ENCODE peak calls at places on chromosomes 1 and 21, in nine cellular contexts. I, E, B, T, R, N, K, Z and V are unnamed samples. For H3K4me1 and H3K9me3, the result is how much of the 10 kb centered on the place peaks cover.

GRCh38 chr21:31298618-31299269 is 45.3 kb downstream of the TIAM1 start:
- DNase-seq in I (no peak), E (no peak), B (no peak), T (no peak), R (no peak), N (no peak), K (no peak), Z (no peak), V (no peak)

GRCh38 chr1:38551318-38551717 is 308.3 kb downstream of the RRAGC start:
- DNase-seq in I (no peak), E (no peak), B (no peak), T (no peak), R (no peak), N (no peak), K (no peak), Z (no peak), V (no peak)

GRCh38 chr1:34500451-34500850 is 254.4 kb upstream of the GJB5 start:
- DNase-seq in I (no peak), E (no peak), B (no peak), T (peak), R (peak), N (no peak), K (no peak), Z (no peak), V (no peak)

GRCh38 chr1:9689011-9689706 is 37.6 kb downstream of the PIK3CD start:
- DNase-seq in I (peak), E (peak), B (peak), T (peak), R (peak), N (peak), K (peak), Z (peak), V (peak)

GRCh38 chr1:238710697-238711096 is 675.7 kb upstream of the CHRM3 start:
- DNase-seq in I (no peak), E (no peak), B (no peak), T (no peak), R (no peak), N (no peak), K (no peak), Z (no peak), V (no peak)

GRCh38 chr1:88916883-88917282 is 25.5 kb upstream of the GTF2B start:
- DNase-seq in I (no peak), E (no peak), B (no peak), T (no peak), R (no peak), N (no peak), K (no peak), Z (no peak), V (no peak)

GRCh38 chr1:114258074-114258473 is 104.4 kb upstream of the SYT6 start:
- DNase-seq in I (no peak), E (no peak), B (no peak), T (no peak), R (no peak), N (no peak), K (no peak), Z (no peak), V (no peak)

GRCh38 chr1:189538271-189538670 is 939.4 kb downstream of the BRINP3 start:
- DNase-seq in I (no peak), E (no peak), B (no peak), T (no peak), R (no peak), N (no peak), K (no peak), Z (no peak), V (no peak)

GRCh38 chr1:6118415-6118814 is 61.7 kb downstream of the CHD5 start:
- DNase-seq in I (no peak), E (no peak), B (no peak), T (no peak), R (no peak), N (no peak), K (no peak), Z (no peak), V (no peak)

GRCh38 chr21:36237441-36237840 is 80.8 kb downstream of the DOP1B start:
- DNase-seq in I (no peak), E (no peak), B (no peak), T (no peak), R (no peak), N (no peak), K (no peak), Z (no peak), V (no peak)

GRCh38 chr1:41366428-41367101 is 5.3 kb downstream of the FOXO6 start:
- DNase-seq in I (no peak), E (peak), B (no peak), T (no peak), R (peak), N (no peak), K (peak), Z (no peak), V (peak)

GRCh38 chr1:41365772-41366427 is 4.7 kb downstream of the FOXO6 start:
- DNase-seq in I (no peak), E (no peak), B (no peak), T (peak), R (peak), N (no peak), K (no peak), Z (no peak), V (peak)

GRCh38 chr1:41363632-41364320 is 2.5 kb downstream of the FOXO6 start:
- DNase-seq in I (peak), E (no peak), B (no peak), T (peak), R (no peak), N (no peak), K (no peak), Z (no peak), V (no peak)

GRCh38 chr1:41364444-41365319 is 3.4 kb downstream of the FOXO6 start:
- DNase-seq in I (no peak), E (no peak), B (no peak), T (peak), R (no peak), N (no peak), K (no peak), Z (no peak), V (no peak)

DNA sequence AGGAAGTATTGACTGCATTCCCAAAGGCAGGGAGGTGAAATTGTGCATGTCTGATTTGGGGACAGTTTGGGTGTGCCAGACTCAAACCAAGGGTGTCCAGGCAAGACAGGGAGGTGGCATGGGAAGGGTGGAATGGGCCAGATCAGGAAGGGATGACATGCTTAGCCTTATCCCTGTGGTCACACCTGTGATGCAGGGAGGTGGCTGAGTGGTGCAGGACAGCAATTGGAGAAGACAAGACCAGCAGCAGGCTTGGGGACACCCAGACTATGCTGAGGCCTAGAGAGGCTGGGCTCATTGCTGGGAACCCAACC is 4.0 kb downstream of the FOXO6 start:
- DNase-seq in I (no peak), E (no peak), B (no peak), T (peak), R (no peak), N (no peak), K (no peak), Z (no peak), V (no peak)
- H3K27ac ChIP-seq in I (no peak), E (no peak), B (no peak), T (no peak), R (no peak), N (no peak), K (peak), Z (no peak), V (no peak)

GRCh38 chr1:24319962-24320361 is 805 bp downstream of the GRHL3 start:
- DNase-seq in I (no peak), E (no peak), B (no peak), T (no peak), R (no peak), N (no peak), K (no peak), Z (no peak), V (no peak)

GRCh38 chr1:24321712-24322635 is 2.8 kb downstream of the GRHL3 start:
- DNase-seq in I (peak), E (peak), B (peak), T (peak), R (peak), N (peak), K (peak), Z (peak), V (peak)

GRCh38 chr1:24322636-24323177 is 3.5 kb downstream of the GRHL3 start:
- DNase-seq in I (no peak), E (no peak), B (no peak), T (no peak), R (no peak), N (no peak), K (no peak), Z (no peak), V (no peak)

GRCh38 chr1:24318988-24319863 is at the start of gene GRHL3:
- DNase-seq in I (peak), E (peak), B (no peak), T (no peak), R (no peak), N (peak), K (no peak), Z (no peak), V (peak)

DNA sequence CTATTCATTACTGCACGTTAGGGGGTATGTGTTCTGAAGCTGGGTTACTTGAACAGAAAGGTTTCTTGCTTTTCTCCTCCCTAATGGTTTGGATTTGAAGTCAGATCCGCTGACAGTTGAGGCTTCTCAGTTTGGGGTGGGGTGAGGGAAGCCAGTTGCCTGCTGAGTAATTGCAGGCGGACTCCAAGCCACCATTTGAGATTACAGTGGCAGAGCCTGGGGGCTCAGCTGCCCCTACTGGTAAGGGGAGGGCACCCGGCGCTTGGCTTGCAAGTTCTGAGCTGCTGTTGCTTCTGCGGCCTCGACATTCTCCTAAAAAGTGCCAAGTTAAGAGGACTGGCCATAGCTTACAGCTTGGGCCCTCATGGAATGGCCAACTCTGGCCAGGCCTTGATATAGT is 2.0 kb downstream of the GRHL3 start:
- DNase-seq in I (no peak), E (no peak), B (no peak), T (no peak), R (peak), N (no peak), K (no peak), Z (no peak), V (no peak)
- H3K4me1 ChIP-seq in I (under half), E (under half), B (half or more), T (under half), R (under half), N (under half), K (under half), Z (under half), V (under half)

GRCh38 chr21:23021481-23021880 is 2023.3 kb downstream of the NCAM2 start:
- DNase-seq in I (no peak), E (no peak), B (no peak), T (no peak), R (no peak), N (no peak), K (no peak), Z (peak), V (no peak)

GRCh38 chr21:23016617-23017016 is 2018.4 kb downstream of the NCAM2 start:
- DNase-seq in I (no peak), E (no peak), B (no peak), T (no peak), R (peak), N (no peak), K (no peak), Z (no peak), V (no peak)

GRCh38 chr21:23017989-23018388 is 2019.8 kb downstream of the NCAM2 start:
- DNase-seq in I (no peak), E (no peak), B (no peak), T (no peak), R (no peak), N (no peak), K (no peak), Z (no peak), V (no peak)

GRCh38 chr21:23026878-23027277 is 2028.7 kb downstream of the NCAM2 start:
- DNase-seq in I (no peak), E (no peak), B (no peak), T (no peak), R (no peak), N (no peak), K (no peak), Z (no peak), V (no peak)

DNA sequence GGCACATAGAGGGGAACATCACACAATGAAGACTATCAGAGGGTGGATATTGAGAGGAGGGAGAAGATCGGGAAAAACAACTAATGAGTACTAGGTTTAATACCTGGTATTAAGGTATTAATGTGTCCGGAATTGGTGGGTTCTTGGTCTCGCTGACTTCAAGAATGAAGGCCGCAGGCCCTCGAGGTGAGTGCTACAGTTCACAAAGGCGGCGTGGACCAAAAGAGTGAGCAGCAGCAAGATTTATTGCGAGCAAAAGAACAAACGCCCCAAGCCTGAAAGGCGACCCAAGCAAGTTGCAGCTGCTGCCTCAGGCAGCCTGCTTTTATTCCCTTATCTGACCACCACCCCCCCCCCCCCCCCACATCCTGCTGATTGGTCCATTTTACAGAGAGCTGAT is 2022.8 kb downstream of the NCAM2 start:
- DNase-seq in I (no peak), E (no peak), B (no peak), T (no peak), R (no peak), N (no peak), K (no peak), Z (no peak), V (no peak)
- H3K9me3 ChIP-seq in I (under half), E (under half), B (under half), T (under half), R (under half), N (under half), K (under half), Z (under half), V (under half)

GRCh38 chr1:162904579-162904978 is 43.6 kb upstream of the CCDC190 start:
- DNase-seq in I (no peak), E (no peak), B (no peak), T (peak), R (no peak), N (no peak), K (no peak), Z (no peak), V (no peak)
- H3K27ac ChIP-seq in I (no peak), E (no peak), B (no peak), T (peak), R (no peak), N (no peak), K (peak), Z (peak), V (no peak)

DNA sequence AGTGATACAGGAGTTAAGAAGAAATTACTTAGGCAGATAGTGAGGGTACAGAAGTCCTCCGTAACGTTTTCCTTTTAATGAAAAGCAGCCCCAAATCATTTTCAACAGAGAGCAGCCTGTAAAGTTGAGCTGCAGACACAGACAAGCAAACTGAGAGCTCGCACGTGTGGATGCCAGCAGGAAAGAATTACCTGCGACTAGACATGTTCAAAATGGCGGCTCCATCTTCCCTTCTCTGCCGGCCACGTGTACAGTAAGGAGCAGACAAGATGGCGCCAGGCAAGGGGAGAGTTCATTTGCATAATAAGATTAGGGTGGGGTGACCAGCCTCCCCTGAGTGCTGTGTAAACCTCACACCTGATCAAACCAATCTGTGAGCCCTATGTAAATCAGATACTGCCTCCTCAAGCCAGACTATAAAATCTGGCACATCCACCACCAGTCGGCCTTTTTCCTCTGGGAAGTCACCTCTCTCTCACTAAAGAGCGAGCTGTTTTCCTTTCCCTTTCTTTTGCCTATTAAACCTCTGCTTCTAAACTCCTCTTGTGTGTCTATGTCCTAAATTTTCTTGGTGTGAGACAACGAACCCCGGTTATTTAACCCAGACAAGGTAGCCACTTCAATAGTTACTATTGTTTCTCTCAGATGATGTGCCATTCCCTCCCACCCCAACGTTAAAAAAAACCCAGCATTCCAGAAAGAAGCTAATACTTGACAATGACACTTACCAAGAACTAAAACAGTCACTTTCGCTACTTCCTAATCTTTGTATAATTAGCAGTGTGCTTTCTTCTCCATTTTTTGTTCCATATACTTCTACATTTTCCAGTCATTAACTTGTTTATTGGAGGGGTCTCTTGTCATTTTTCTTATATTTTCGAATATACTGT is 27.4 kb downstream of the DUSP10 start:
- DNase-seq in I (no peak), E (no peak), B (no peak), T (no peak), R (no peak), N (no peak), K (no peak), Z (no peak), V (no peak)
- H3K4me1 ChIP-seq in I (under half), E (half or more), B (under half), T (under half), R (half or more), N (under half), K (under half), Z (under half), V (under half)

DNA sequence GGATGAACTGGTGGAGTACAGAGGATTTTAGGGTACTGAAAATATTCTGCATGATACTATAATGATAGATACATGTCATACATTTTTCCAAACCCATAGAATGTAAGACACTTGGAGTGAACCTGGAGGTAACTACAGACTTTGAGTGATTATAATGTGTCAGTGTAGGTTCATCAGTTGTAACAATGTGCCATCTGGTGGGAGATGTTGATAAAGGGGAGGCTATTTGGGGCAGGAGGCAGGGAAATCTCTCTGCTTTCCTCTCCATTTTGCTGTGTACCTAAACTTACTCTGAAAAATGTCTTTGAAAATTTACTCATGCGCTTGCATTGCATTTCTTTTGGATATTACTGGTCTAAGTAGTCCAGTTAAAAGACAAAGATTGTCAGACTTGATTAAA is 35.2 kb downstream of the PTBP2 start:
- DNase-seq in I (no peak), E (no peak), B (no peak), T (no peak), R (no peak), N (no peak), K (no peak), Z (no peak), V (no peak)
- H3K9me3 ChIP-seq in I (under half), E (under half), B (under half), T (under half), R (under half), N (under half), K (under half), Z (under half), V (under half)

DNA sequence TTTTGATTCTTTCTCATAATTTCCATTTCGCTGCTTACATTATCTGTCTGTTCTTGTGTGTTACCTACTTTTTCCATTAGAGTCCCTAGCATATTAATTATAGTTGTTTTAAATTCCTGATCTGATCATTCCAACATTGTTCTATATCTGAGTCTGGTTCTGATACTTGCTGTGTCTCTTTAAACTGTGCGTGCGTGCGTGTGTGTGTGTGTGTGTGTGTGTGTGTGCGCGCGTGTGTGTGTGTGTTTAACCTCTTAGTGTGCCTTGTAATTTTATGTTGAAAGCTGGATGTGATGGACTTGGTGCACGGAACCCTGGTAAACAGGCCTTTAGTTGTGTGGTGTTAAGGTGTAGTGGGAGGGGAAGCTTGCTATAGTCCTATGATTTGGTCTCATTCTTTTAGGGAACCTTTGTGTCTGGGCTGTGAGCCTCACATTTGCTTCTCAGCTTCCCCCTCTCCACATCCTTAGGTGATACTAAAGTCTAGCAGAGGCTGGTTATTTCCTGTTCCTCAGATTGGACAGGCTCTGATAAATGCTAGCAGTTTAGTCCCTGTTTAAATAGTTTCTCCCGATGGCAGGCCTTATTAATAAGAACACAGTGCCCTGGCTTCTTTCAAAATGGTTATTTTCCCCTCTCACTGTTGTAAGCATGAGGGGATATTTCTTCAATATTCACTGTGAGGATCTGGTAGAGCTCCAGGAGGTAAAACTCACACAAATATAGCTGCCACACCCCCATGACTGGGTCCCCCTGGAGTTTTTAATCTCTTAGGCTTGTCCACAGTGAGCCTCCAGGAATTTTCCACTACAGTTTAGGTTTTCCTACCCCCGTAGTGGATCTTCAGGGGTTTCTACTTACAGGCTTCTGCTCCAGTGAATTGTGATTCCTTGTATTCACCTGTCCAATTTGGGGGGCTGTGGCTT is 118.3 kb downstream of the GALNT2 start:
- DNase-seq in I (no peak), E (no peak), B (no peak), T (no peak), R (no peak), N (no peak), K (no peak), Z (no peak), V (no peak)
- H3K27ac ChIP-seq in I (peak), E (no peak), B (no peak), T (no peak), R (peak), N (no peak), K (no peak), Z (peak), V (peak)

GRCh38 chr1:40535732-40536131 is 4.3 kb downstream of the ZNF684 start:
- DNase-seq in I (no peak), E (no peak), B (no peak), T (no peak), R (no peak), N (no peak), K (no peak), Z (no peak), V (no peak)

GRCh38 chr1:40534589-40534988 is 3.2 kb downstream of the ZNF684 start:
- DNase-seq in I (no peak), E (no peak), B (no peak), T (no peak), R (no peak), N (no peak), K (no peak), Z (no peak), V (no peak)

DNA sequence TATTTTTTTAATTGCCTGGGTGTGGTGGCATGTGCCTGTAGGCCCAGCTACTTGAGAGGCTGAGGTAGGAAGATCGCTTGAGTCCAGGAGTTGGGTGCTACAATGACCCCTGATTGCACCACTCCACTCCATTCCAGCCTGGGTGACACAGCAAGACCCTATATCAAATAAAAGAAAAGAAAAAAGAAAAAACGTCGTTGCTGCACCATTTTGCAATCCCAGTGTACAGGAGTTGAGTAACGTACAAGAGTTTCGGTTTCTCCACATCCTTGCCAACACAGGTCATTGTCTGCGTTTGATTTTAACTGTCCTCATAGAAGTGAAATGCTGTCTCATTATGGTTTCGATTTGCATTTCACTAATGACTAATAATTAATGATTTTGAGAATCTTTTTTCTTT is 7.9 kb downstream of the ZNF684 start:
- DNase-seq in I (no peak), E (no peak), B (no peak), T (no peak), R (no peak), N (no peak), K (no peak), Z (no peak), V (no peak)
- H3K4me1 ChIP-seq in I (under half), E (under half), B (under half), T (under half), R (under half), N (under half), K (under half), Z (under half), V (under half)